ENCODE peak calls at places on chromosome 14, in ten cellular contexts. J, L, E, U, C, D, A, Q, Z and S are unnamed samples.

GRCh38 chr14:68607081-68607851 is 185.6 kb downstream of the ZFP36L1 start:
- DNase-seq in E (peak; percentile 59), A (peak; percentile 59), Z (no peak), L (no peak), U (peak; percentile 60), Q (no peak), C (peak; percentile 72), J (no peak), D (no peak), S (no peak)

GRCh38 chr14:69034612-69035262 is 55.6 kb upstream of the ACTN1 start:
- DNase-seq in C (peak; percentile 46), E (peak; percentile 73), Q (no peak), D (no peak), L (no peak), A (peak; percentile 68), Z (no peak), J (no peak), U (no peak), S (no peak)

GRCh38 chr14:22847661-22848341 is 11.4 kb downstream of the MMP14 start:
- DNase-seq in Q (no peak), A (peak; percentile 76), U (no peak), D (peak; percentile 77), J (peak; percentile 45), E (peak; percentile 52), L (peak; percentile 57), Z (no peak), C (peak; percentile 74), S (no peak)

GRCh38 chr14:93977790-93978581 is 1.6 kb upstream of the ASB2 start:
- DNase-seq in U (peak; percentile 43), L (no peak), D (no peak), J (no peak), A (no peak), Q (no peak), E (no peak), C (no peak), Z (peak; percentile 62), S (no peak)

GRCh38 chr14:103041464-103041863 is 15.9 kb downstream of the CDC42BPB start:
- DNase-seq in C (no peak), E (no peak), A (no peak), J (no peak), L (no peak), Z (no peak), U (no peak), D (no peak), Q (no peak), S (no peak)

GRCh38 chr14:104887623-104888488 is 22.8 kb downstream of the CEP170B start:
- DNase-seq in D (no peak), Q (no peak), Z (peak; percentile 76), E (no peak), J (no peak), C (peak; percentile 43), L (no peak), A (no peak), U (peak; percentile 1), S (no peak)

GRCh38 chr14:52922656-52923055 is 28.2 kb downstream of the FERMT2 start:
- DNase-seq in A (peak; percentile 47), Z (no peak), L (no peak), D (peak; percentile 59), U (no peak), Q (no peak), C (no peak), E (no peak), J (no peak), S (no peak)

GRCh38 chr14:106556665-106557289 is 1030.4 kb downstream of the TMEM121 start:
- DNase-seq in C (no peak), Q (no peak), Z (peak; percentile 90), L (peak; percentile 46), D (no peak), E (peak; percentile 14), J (peak; percentile 77), A (no peak), U (peak; percentile 85), S (no peak)

GRCh38 chr14:21455912-21456667 is at the start of gene CHD8:
- DNase-seq in C (peak; percentile 97), Z (peak; percentile 100), A (peak; percentile 100), D (peak; percentile 99), J (peak; percentile 100), E (peak; percentile 100), Q (peak; percentile 100), L (peak; percentile 95), U (peak; percentile 100), S (peak; percentile 99)

GRCh38 chr14:21454843-21455550 is 926 bp downstream of the CHD8 start:
- DNase-seq in Q (no peak), Z (no peak), D (peak; percentile 28), J (no peak), L (peak; percentile 43), A (peak; percentile 16), C (no peak), U (no peak), E (peak; percentile 35), S (no peak)

GRCh38 chr14:21449899-21450216 is 6.1 kb downstream of the CHD8 start:
- DNase-seq in A (no peak), D (no peak), Z (no peak), L (no peak), E (no peak), Q (no peak), C (no peak), U (no peak), J (no peak), S (no peak)

DNA sequence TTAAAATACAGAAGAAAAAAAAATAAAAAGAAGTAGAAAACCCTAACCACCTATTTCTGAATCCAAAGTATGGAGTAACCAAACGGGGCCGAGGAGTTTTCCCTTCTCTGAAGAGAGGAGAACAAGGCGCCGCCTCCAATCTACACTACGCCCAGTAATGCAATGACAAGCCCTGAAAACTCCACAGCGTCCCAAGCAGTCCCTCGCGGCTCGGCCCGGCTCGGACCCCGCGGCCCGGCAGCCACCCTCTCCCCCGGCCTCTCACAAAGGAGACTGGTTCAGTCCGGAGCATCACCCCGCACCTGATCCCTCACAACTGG is 371 bp downstream of the CHD8 start:
- DNase-seq in Z (no peak), L (no peak), C (no peak), J (no peak), U (no peak), A (peak; percentile 31), Q (no peak), E (no peak), D (peak; percentile 21), S (no peak)
- H3K4me3 ChIP-seq in Z (peak overlapping the region; percentile 85), L (peak overlapping the region; percentile 85), C (peak overlapping the region; percentile 85), J (peak overlapping the region; percentile 72), U (peak overlapping the region; percentile 59), A (peak overlapping the region; percentile 94), Q (peak overlapping the region; percentile 73), E (peak overlapping the region; percentile 76), D (peak overlapping the region; percentile 95), S (peak overlapping the region; percentile 86)

GRCh38 chr14:56379956-56380355 is 199.6 kb upstream of the TMEM260 start:
- DNase-seq in D (peak; percentile 77), Z (no peak), L (no peak), E (no peak), Q (peak; percentile 38), U (no peak), C (no peak), A (peak; percentile 44), J (no peak), S (no peak)

GRCh38 chr14:56374421-56374820 is 205.2 kb upstream of the TMEM260 start:
- DNase-seq in D (peak; percentile 34), J (no peak), U (no peak), E (no peak), Q (no peak), A (peak; percentile 17), C (no peak), Z (no peak), L (no peak), S (no peak)

GRCh38 chr14:56378046-56378445 is 201.6 kb upstream of the TMEM260 start:
- DNase-seq in L (no peak), E (no peak), Q (no peak), J (no peak), D (peak; percentile 24), C (no peak), U (no peak), A (no peak), Z (no peak), S (no peak)

GRCh38 chr14:56378474-56378873 is 201.1 kb upstream of the TMEM260 start:
- DNase-seq in A (peak; percentile 77), U (no peak), D (peak; percentile 88), Z (no peak), Q (no peak), L (no peak), C (no peak), E (no peak), J (no peak), S (peak; percentile 74)
- H3K4me3 ChIP-seq in A (no peak overlapping the region), U (no peak overlapping the region), D (no peak overlapping the region), Z (no peak overlapping the region), Q (no peak overlapping the region), L (no peak overlapping the region), C (no peak overlapping the region), E (no peak overlapping the region), J (no peak overlapping the region), S (peak overlapping the region; percentile 30)

DNA sequence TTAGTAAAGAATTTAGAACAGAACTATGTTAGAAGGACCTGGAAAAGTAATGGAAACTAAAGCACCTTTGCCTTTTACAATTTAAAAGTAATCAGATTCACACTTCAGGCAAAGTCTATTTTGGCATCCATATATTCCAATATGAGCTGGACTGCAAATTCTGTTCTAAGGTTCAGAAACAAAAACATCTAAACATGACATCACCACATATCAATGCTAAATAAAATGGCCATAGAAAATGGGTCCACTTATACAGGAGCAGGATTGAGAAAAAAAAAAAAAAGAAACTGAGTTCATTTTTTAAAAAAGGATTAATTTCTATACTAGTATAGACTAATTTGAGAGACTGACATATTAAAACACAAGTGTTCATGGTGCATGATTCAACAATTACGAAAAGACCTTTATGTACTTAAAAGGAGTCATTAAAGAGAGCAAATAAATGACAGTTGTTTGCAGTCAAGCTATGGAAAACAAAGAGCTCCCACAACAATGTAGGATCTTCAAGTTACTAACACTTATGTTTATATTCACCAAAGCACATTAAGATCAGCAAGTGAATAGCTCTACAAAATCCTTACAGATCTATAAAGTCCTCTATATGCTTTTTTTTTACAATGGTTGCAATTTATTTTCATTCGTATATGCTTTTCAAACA is 45.7 kb downstream of the DICER1 start:
- DNase-seq in A (no peak), Q (no peak), Z (no peak), J (no peak), C (no peak), U (no peak), E (no peak), L (no peak), D (no peak), S (no peak)
- H3K4me3 ChIP-seq in A (no peak overlapping the region), Q (no peak overlapping the region), Z (no peak overlapping the region), J (no peak overlapping the region), C (no peak overlapping the region), U (no peak overlapping the region), E (no peak overlapping the region), L (no peak overlapping the region), D (no peak overlapping the region), S (no peak overlapping the region)

DNA sequence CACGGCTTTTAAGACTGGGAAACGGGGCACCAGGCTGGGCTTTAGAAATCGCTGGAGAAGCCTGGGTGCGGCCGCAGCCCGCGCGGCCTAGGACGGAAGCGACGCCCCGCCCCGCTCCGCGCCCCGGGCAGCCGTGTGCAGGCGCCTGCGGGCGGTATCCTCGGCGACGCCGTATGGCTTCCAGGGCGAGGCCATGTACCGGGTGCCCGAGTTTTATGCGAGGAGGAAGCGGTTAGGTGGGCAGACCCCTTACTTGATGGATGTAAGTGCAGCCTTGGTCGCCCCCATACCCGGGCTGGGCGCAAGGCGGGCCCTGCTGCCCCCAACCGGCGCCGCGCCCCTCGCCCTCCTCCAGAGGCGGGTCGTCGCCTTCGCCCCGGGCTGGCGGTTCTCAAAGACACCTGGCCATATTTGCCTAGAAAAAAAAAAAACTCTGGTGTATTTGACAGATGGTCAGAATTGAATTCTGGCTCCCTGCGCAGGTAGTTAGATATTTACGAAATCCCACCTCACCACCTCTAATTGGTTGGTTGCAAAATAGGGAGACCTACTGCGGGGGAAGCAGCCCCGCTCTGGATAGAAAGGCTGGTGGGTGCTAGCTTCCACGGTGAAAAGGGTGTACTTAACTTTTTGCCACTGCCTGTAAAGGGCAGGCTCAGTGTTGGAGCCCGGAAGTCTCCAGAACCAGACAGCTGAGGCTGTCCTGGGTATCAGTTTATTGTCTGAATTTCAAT is at the start of gene PPP1R36:
- DNase-seq in C (peak; percentile 82), A (no peak), U (peak; percentile 83), Q (no peak), D (no peak), Z (peak; percentile 89), J (peak; percentile 69), L (peak; percentile 71), E (peak; percentile 84), S (no peak)
- H3K4me3 ChIP-seq in C (peak within 1 kb of the TSS; percentile 64), A (peak within 1 kb of the TSS; percentile 55), U (peak within 1 kb of the TSS; percentile 10), Q (peak within 1 kb of the TSS; percentile 18), D (no peak within 1 kb of the TSS), Z (peak within 1 kb of the TSS; percentile 29), J (peak within 1 kb of the TSS; percentile 54), L (no peak within 1 kb of the TSS), E (peak within 1 kb of the TSS; percentile 61), S (peak within 1 kb of the TSS; percentile 9)